ENCODE peak calls at places on chromosome 21, in five cellular contexts. One of them, this sample, is unnamed.

GRCh38 chr21:35664683-35665082 is 395.6 kb downstream of the SETD4 start:
- DNase-seq in cardiac muscle cell: no peak
- DNase-seq in B cell: no peak
- DNase-seq in progenitor cell of endocrine pancreas: no peak
- DNase-seq in neural progenitor cell: no peak
- DNase-seq in this sample: no peak

GRCh38 chr21:42807938-42808613 is 71.3 kb downstream of the WDR4 start:
- DNase-seq in progenitor cell of endocrine pancreas: no peak
- DNase-seq in cardiac muscle cell: no peak
- DNase-seq in B cell: no peak
- DNase-seq in neural progenitor cell: no peak
- DNase-seq in this sample: no peak

GRCh38 chr21:33196956-33197374 is 32.8 kb upstream of the IFNAR2 start:
- DNase-seq in cardiac muscle cell: peak
- DNase-seq in neural progenitor cell: peak
- DNase-seq in B cell: peak
- DNase-seq in progenitor cell of endocrine pancreas: peak
- DNase-seq in this sample: no peak

GRCh38 chr21:43812139-43812821 is 22.9 kb downstream of the RRP1 start:
- DNase-seq in B cell: no peak
- DNase-seq in progenitor cell of endocrine pancreas: no peak
- DNase-seq in neural progenitor cell: no peak
- DNase-seq in cardiac muscle cell: no peak
- DNase-seq in this sample: no peak

GRCh38 chr21:44285102-44285501 is 574 bp upstream of the AIRE start:
- DNase-seq in B cell: no peak
- DNase-seq in cardiac muscle cell: no peak
- DNase-seq in neural progenitor cell: no peak
- DNase-seq in progenitor cell of endocrine pancreas: no peak
- DNase-seq in this sample: no peak

GRCh38 chr21:41327753-41328152 is 11.2 kb downstream of the FAM3B start:
- DNase-seq in progenitor cell of endocrine pancreas: no peak
- DNase-seq in neural progenitor cell: no peak
- DNase-seq in cardiac muscle cell: no peak
- DNase-seq in B cell: no peak
- DNase-seq in this sample: no peak

GRCh38 chr21:17539743-17540341 is 27.0 kb downstream of the CXADR start:
- DNase-seq in B cell: no peak
- DNase-seq in progenitor cell of endocrine pancreas: no peak
- DNase-seq in cardiac muscle cell: no peak
- DNase-seq in neural progenitor cell: no peak
- DNase-seq in this sample: no peak

GRCh38 chr21:28885853-28886177 is 106.9 kb downstream of the LTN1 start:
- DNase-seq in B cell: no peak
- DNase-seq in cardiac muscle cell: no peak
- DNase-seq in progenitor cell of endocrine pancreas: no peak
- DNase-seq in neural progenitor cell: no peak
- DNase-seq in this sample: no peak

GRCh38 chr21:31500976-31501375 is 156.9 kb upstream of the TIAM1 start:
- DNase-seq in neural progenitor cell: no peak
- DNase-seq in cardiac muscle cell: no peak
- DNase-seq in progenitor cell of endocrine pancreas: no peak
- DNase-seq in B cell: no peak
- DNase-seq in this sample: no peak

GRCh38 chr21:31503939-31504338 is 155.6 kb upstream of the SOD1 start:
- DNase-seq in progenitor cell of endocrine pancreas: no peak
- DNase-seq in cardiac muscle cell: no peak
- DNase-seq in B cell: no peak
- DNase-seq in neural progenitor cell: no peak
- DNase-seq in this sample: no peak

GRCh38 chr21:31501921-31502320 is 157.6 kb upstream of the SOD1 start:
- DNase-seq in progenitor cell of endocrine pancreas: no peak
- DNase-seq in B cell: no peak
- DNase-seq in neural progenitor cell: no peak
- DNase-seq in cardiac muscle cell: no peak
- DNase-seq in this sample: no peak

GRCh38 chr21:31502537-31503143 is 156.9 kb upstream of the SOD1 start:
- DNase-seq in B cell: no peak
- DNase-seq in neural progenitor cell: no peak
- DNase-seq in cardiac muscle cell: no peak
- DNase-seq in progenitor cell of endocrine pancreas: no peak
- DNase-seq in this sample: no peak

DNA sequence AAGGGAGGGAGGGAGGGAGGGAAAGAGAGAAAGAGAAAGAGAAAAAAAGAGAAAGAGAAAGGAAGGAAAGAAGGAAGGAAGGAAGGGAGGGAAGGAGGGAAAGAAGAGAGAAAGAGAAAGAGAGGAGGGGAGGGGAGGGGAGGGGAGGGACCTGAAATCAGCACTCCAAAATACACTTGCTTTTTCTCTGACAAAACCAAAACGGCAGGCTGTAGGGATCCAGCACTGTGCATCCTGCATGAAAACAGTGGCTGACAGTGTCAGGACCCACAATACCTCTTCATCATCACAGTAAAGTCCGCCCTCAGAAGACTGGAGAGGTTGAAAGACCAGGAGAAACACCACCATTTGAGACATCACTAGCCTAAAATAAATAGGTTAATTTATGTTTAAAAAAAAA is 156.0 kb upstream of the SOD1 start:
- DNase-seq in B cell: no peak
- DNase-seq in progenitor cell of endocrine pancreas: no peak
- DNase-seq in neural progenitor cell: no peak
- DNase-seq in cardiac muscle cell: no peak
- DNase-seq in this sample: no peak
- TF ChIP-seq CTCF in B cell: no peak
- TF ChIP-seq CTCF in progenitor cell of endocrine pancreas: no peak
- TF ChIP-seq CTCF in neural progenitor cell: no peak
- TF ChIP-seq CTCF in cardiac muscle cell: no peak
- TF ChIP-seq CTCF in this sample: no peak

GRCh38 chr21:45642122-45642813 is 1.3 kb upstream of the PCBP3 start:
- DNase-seq in neural progenitor cell: peak
- DNase-seq in B cell: no peak
- DNase-seq in progenitor cell of endocrine pancreas: no peak
- DNase-seq in cardiac muscle cell: peak
- DNase-seq in this sample: no peak

GRCh38 chr21:45639206-45640000 is 4.1 kb upstream of the PCBP3 start:
- DNase-seq in B cell: no peak
- DNase-seq in cardiac muscle cell: no peak
- DNase-seq in progenitor cell of endocrine pancreas: no peak
- DNase-seq in neural progenitor cell: no peak
- DNase-seq in this sample: no peak

GRCh38 chr21:45641480-45642035 is 2.0 kb upstream of the PCBP3 start:
- DNase-seq in progenitor cell of endocrine pancreas: no peak
- DNase-seq in B cell: no peak
- DNase-seq in neural progenitor cell: peak
- DNase-seq in cardiac muscle cell: no peak
- DNase-seq in this sample: no peak

GRCh38 chr21:45640001-45640887 is 3.3 kb upstream of the PCBP3 start:
- DNase-seq in B cell: no peak
- DNase-seq in neural progenitor cell: no peak
- DNase-seq in progenitor cell of endocrine pancreas: no peak
- DNase-seq in cardiac muscle cell: no peak
- DNase-seq in this sample: no peak

DNA sequence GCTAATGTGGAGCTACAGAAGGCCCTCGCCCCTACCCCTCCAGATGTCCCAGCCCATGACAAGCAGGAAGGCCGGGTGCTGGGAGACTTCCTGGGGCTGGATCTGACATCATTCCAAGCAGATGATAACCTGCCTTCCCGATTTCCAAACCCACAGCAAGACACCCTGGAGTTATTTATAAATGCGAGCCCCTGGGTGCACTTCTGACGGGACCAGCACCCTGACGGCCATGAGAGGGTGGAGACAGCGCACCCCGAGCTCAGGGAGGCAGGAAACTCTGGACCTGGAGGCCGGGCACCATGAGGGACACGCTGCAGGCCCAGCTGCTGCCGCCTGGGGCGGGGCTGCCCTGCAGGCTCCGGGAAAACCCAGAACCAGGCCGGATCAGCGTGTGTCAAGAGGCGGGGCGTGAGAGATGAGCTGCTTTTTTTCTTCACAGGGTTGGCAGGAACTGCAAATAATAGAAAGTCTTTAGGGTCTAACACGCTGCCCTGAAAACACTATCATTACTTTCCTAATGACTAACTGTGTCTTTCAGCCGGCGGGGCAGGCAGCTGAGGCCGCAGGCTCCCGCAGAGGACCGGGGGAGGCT is 2.5 kb upstream of the PCBP3 start:
- DNase-seq in neural progenitor cell: peak
- DNase-seq in B cell: no peak
- DNase-seq in progenitor cell of endocrine pancreas: no peak
- DNase-seq in cardiac muscle cell: peak
- DNase-seq in this sample: no peak
- TF ChIP-seq CTCF in neural progenitor cell: no peak
- TF ChIP-seq CTCF in B cell: no peak
- TF ChIP-seq CTCF in progenitor cell of endocrine pancreas: peak
- TF ChIP-seq CTCF in cardiac muscle cell: peak
- TF ChIP-seq CTCF in this sample: no peak

GRCh38 chr21:25360593-25360992 is 246.7 kb downstream of the MRPL39 start:
- DNase-seq in cardiac muscle cell: no peak
- DNase-seq in B cell: no peak
- DNase-seq in progenitor cell of endocrine pancreas: no peak
- DNase-seq in neural progenitor cell: no peak
- DNase-seq in this sample: no peak
- TF ChIP-seq CTCF in cardiac muscle cell: peak
- TF ChIP-seq CTCF in B cell: peak
- TF ChIP-seq CTCF in progenitor cell of endocrine pancreas: peak
- TF ChIP-seq CTCF in neural progenitor cell: peak
- TF ChIP-seq CTCF in this sample: no peak

GRCh38 chr21:15210235-15210678 is 145.5 kb upstream of the NRIP1 start:
- DNase-seq in neural progenitor cell: peak
- DNase-seq in B cell: no peak
- DNase-seq in cardiac muscle cell: no peak
- DNase-seq in progenitor cell of endocrine pancreas: no peak
- DNase-seq in this sample: peak
- TF ChIP-seq CTCF in neural progenitor cell: no peak
- TF ChIP-seq CTCF in B cell: no peak
- TF ChIP-seq CTCF in cardiac muscle cell: no peak
- TF ChIP-seq CTCF in progenitor cell of endocrine pancreas: no peak
- TF ChIP-seq CTCF in this sample: no peak

GRCh38 chr21:16454371-16454770 is 724.6 kb downstream of the USP25 start:
- DNase-seq in cardiac muscle cell: no peak
- DNase-seq in progenitor cell of endocrine pancreas: no peak
- DNase-seq in B cell: no peak
- DNase-seq in neural progenitor cell: no peak
- DNase-seq in this sample: no peak
- TF ChIP-seq CTCF in cardiac muscle cell: peak
- TF ChIP-seq CTCF in progenitor cell of endocrine pancreas: no peak
- TF ChIP-seq CTCF in B cell: no peak
- TF ChIP-seq CTCF in neural progenitor cell: peak
- TF ChIP-seq CTCF in this sample: no peak

GRCh38 chr21:37717534-37717933 is 198.7 kb downstream of the KCNJ6 start:
- DNase-seq in progenitor cell of endocrine pancreas: no peak
- DNase-seq in B cell: no peak
- DNase-seq in neural progenitor cell: no peak
- DNase-seq in cardiac muscle cell: no peak
- DNase-seq in this sample: no peak
- TF ChIP-seq CTCF in progenitor cell of endocrine pancreas: peak
- TF ChIP-seq CTCF in B cell: no peak
- TF ChIP-seq CTCF in neural progenitor cell: no peak
- TF ChIP-seq CTCF in cardiac muscle cell: no peak
- TF ChIP-seq CTCF in this sample: no peak

DNA sequence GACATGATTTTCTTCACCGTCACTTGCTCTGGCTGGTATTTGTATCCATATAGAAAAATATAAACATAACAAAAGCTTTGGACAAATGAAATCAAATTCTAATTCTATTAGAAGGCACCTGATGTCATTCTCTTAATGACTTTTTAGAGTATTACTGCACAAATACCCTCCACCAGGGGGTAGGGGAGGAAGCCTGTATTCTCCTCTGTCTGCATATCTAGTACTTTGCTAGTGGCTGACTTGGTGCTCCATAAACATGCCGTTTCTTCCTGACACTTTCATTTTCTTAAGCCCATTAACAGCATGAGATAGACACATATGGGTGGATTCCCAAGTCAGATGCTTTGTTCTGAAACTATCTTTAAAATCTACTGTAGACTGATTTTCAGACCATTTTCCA is 20.6 kb upstream of the KCNJ15 start:
- DNase-seq in B cell: no peak
- DNase-seq in progenitor cell of endocrine pancreas: no peak
- DNase-seq in cardiac muscle cell: no peak
- DNase-seq in neural progenitor cell: no peak
- DNase-seq in this sample: no peak
- TF ChIP-seq CTCF in B cell: no peak
- TF ChIP-seq CTCF in progenitor cell of endocrine pancreas: peak
- TF ChIP-seq CTCF in cardiac muscle cell: peak
- TF ChIP-seq CTCF in neural progenitor cell: no peak
- TF ChIP-seq CTCF in this sample: no peak

This sample was measured in CD14-positive monocyte.